ENCODE peak calls at places on chromosomes 5 and 9, in seven cellular contexts. U, J, F, B, A, Z and H are unnamed samples.

GRCh38 chr5:32331217-32331926 is 18.6 kb upstream of the MTMR12 start:
- DNase-seq in U (no peak), J (no peak), F (no peak), B (no peak), A (no peak), Z (no peak), H (no peak)

GRCh38 chr9:137269231-137269772 is 8.2 kb upstream of the TOR4A start:
- DNase-seq in U (no peak), J (no peak), F (no peak), B (peak), A (peak), Z (peak), H (peak)

GRCh38 chr5:178189433-178189832 is 2.3 kb upstream of the GMCL2 start:
- DNase-seq in U (no peak), J (no peak), F (no peak), B (no peak), A (no peak), Z (no peak), H (no peak)

GRCh38 chr9:113012492-113012891 is 500 bp upstream of the ZNF883 start:
- DNase-seq in U (no peak), J (no peak), F (no peak), B (no peak), A (no peak), Z (no peak), H (no peak)

GRCh38 chr5:107074991-107075390 is 595.7 kb downstream of the EFNA5 start:
- DNase-seq in U (no peak), J (no peak), F (no peak), B (no peak), A (no peak), Z (no peak), H (no peak)

GRCh38 chr9:94084314-94084713 is at the start of gene PTPDC1:
- DNase-seq in U (peak), J (no peak), F (no peak), B (peak), A (peak), Z (no peak), H (no peak)

GRCh38 chr9:123251741-123252140 is 16.6 kb downstream of the STRBP start:
- DNase-seq in U (no peak), J (no peak), F (no peak), B (no peak), A (no peak), Z (no peak), H (no peak)

GRCh38 chr5:138389332-138389731 is 36.8 kb downstream of the KDM3B start:
- DNase-seq in U (no peak), J (no peak), F (no peak), B (no peak), A (no peak), Z (no peak), H (no peak)

GRCh38 chr9:107907261-107907660 is 417.7 kb upstream of the KLF4 start:
- DNase-seq in U (no peak), J (no peak), F (no peak), B (no peak), A (no peak), Z (no peak), H (no peak)

GRCh38 chr9:86281577-86282076 is 711 bp downstream of the ISCA1 start:
- DNase-seq in U (peak), J (no peak), F (peak), B (no peak), A (peak), Z (no peak), H (no peak)

GRCh38 chr5:142644640-142645361 is 41.1 kb downstream of the FGF1 start:
- DNase-seq in U (peak), J (no peak), F (peak), B (peak), A (peak), Z (no peak), H (no peak)